ENCODE peak calls at places on chromosomes 2 and 18, in eight cellular contexts. One of them, this sample, is unnamed.

GRCh38 chr18:28823506-28824182 is 646.7 kb upstream of the CDH2 start:
- DNase-seq in HCT116: no peak
- DNase-seq in right lobe of liver: no peak
- DNase-seq in GM12878: no peak
- DNase-seq in stomach: no peak
- DNase-seq in heart left ventricle: no peak
- DNase-seq in PC-3: peak; percentile 57
- DNase-seq in HepG2: no peak
- DNase-seq in this sample: no peak

GRCh38 chr2:45259144-45259543 is 249.9 kb upstream of the SIX2 start:
- DNase-seq in HCT116: no peak
- DNase-seq in right lobe of liver: no peak
- DNase-seq in GM12878: no peak
- DNase-seq in stomach: peak; percentile 40
- DNase-seq in heart left ventricle: no peak
- DNase-seq in PC-3: peak; percentile 87
- DNase-seq in HepG2: peak; percentile 37
- DNase-seq in this sample: no peak

GRCh38 chr2:9318461-9319337 is 104.6 kb downstream of the ITGB1BP1 start:
- DNase-seq in HCT116: no peak
- DNase-seq in right lobe of liver: peak; percentile 57
- DNase-seq in GM12878: no peak
- DNase-seq in stomach: peak; percentile 76
- DNase-seq in heart left ventricle: peak; percentile 85
- DNase-seq in PC-3: no peak
- DNase-seq in HepG2: no peak
- DNase-seq in this sample: peak; percentile 86

GRCh38 chr2:174325932-174326879 is 8.5 kb upstream of the SP9 start:
- DNase-seq in HCT116: no peak
- DNase-seq in right lobe of liver: no peak
- DNase-seq in GM12878: no peak
- DNase-seq in stomach: no peak
- DNase-seq in heart left ventricle: no peak
- DNase-seq in PC-3: no peak
- DNase-seq in HepG2: no peak
- DNase-seq in this sample: no peak

GRCh38 chr2:241473399-241473798 is 35.0 kb downstream of the STK25 start:
- DNase-seq in HCT116: no peak
- DNase-seq in right lobe of liver: no peak
- DNase-seq in GM12878: no peak
- DNase-seq in stomach: no peak
- DNase-seq in heart left ventricle: no peak
- DNase-seq in PC-3: no peak
- DNase-seq in HepG2: no peak
- DNase-seq in this sample: no peak

GRCh38 chr2:111685342-111685741 is 198.7 kb downstream of the ANAPC1 start:
- DNase-seq in HCT116: no peak
- DNase-seq in right lobe of liver: no peak
- DNase-seq in GM12878: no peak
- DNase-seq in stomach: no peak
- DNase-seq in heart left ventricle: no peak
- DNase-seq in PC-3: no peak
- DNase-seq in HepG2: no peak
- DNase-seq in this sample: no peak

GRCh38 chr2:140401056-140401455 is 1620.9 kb upstream of the NXPH2 start:
- DNase-seq in HCT116: no peak
- DNase-seq in right lobe of liver: no peak
- DNase-seq in GM12878: no peak
- DNase-seq in stomach: no peak
- DNase-seq in heart left ventricle: no peak
- DNase-seq in PC-3: no peak
- DNase-seq in HepG2: no peak
- DNase-seq in this sample: no peak

GRCh38 chr18:22102948-22103663 is 66.3 kb upstream of the GATA6 start:
- DNase-seq in HCT116: no peak
- DNase-seq in right lobe of liver: no peak
- DNase-seq in GM12878: no peak
- DNase-seq in stomach: no peak
- DNase-seq in heart left ventricle: no peak
- DNase-seq in PC-3: no peak
- DNase-seq in HepG2: no peak
- DNase-seq in this sample: no peak

GRCh38 chr2:75986617-75987016 is 275.9 kb upstream of the GCFC2 start:
- DNase-seq in HCT116: no peak
- DNase-seq in right lobe of liver: no peak
- DNase-seq in GM12878: no peak
- DNase-seq in stomach: no peak
- DNase-seq in heart left ventricle: no peak
- DNase-seq in PC-3: no peak
- DNase-seq in HepG2: no peak
- DNase-seq in this sample: no peak

GRCh38 chr18:79912409-79912991 is 39.0 kb downstream of the SLC66A2 start:
- DNase-seq in HCT116: no peak
- DNase-seq in right lobe of liver: peak; percentile 34
- DNase-seq in GM12878: no peak
- DNase-seq in stomach: no peak
- DNase-seq in heart left ventricle: no peak
- DNase-seq in PC-3: no peak
- DNase-seq in HepG2: no peak
- DNase-seq in this sample: no peak

GRCh38 chr2:33099989-33100388 is 153.2 kb downstream of the LTBP1 start:
- DNase-seq in HCT116: no peak
- DNase-seq in right lobe of liver: no peak
- DNase-seq in GM12878: no peak
- DNase-seq in stomach: no peak
- DNase-seq in heart left ventricle: no peak
- DNase-seq in PC-3: no peak
- DNase-seq in HepG2: no peak
- DNase-seq in this sample: no peak

GRCh38 chr18:2979027-2979570 is 33.8 kb downstream of the LPIN2 start:
- DNase-seq in HCT116: no peak
- DNase-seq in right lobe of liver: no peak
- DNase-seq in GM12878: no peak
- DNase-seq in stomach: no peak
- DNase-seq in heart left ventricle: no peak
- DNase-seq in PC-3: no peak
- DNase-seq in HepG2: no peak
- DNase-seq in this sample: no peak

GRCh38 chr2:120587997-120588336 is 147.7 kb upstream of the GLI2 start:
- DNase-seq in HCT116: no peak
- DNase-seq in right lobe of liver: no peak
- DNase-seq in GM12878: no peak
- DNase-seq in stomach: no peak
- DNase-seq in heart left ventricle: no peak
- DNase-seq in PC-3: no peak
- DNase-seq in HepG2: no peak
- DNase-seq in this sample: no peak

GRCh38 chr2:196544906-196545433 is 94.5 kb upstream of the CCDC150 start:
- DNase-seq in HCT116: no peak
- DNase-seq in right lobe of liver: no peak
- DNase-seq in GM12878: no peak
- DNase-seq in stomach: no peak
- DNase-seq in heart left ventricle: no peak
- DNase-seq in PC-3: no peak
- DNase-seq in HepG2: no peak
- DNase-seq in this sample: no peak

GRCh38 chr2:28137221-28137620 is 246.7 kb downstream of the BABAM2 start:
- DNase-seq in HCT116: no peak
- DNase-seq in right lobe of liver: no peak
- DNase-seq in GM12878: no peak
- DNase-seq in stomach: no peak
- DNase-seq in heart left ventricle: peak; percentile 49
- DNase-seq in PC-3: peak; percentile 83
- DNase-seq in HepG2: no peak
- DNase-seq in this sample: no peak

GRCh38 chr2:240207661-240208060 is 67.2 kb upstream of the OTOS start:
- DNase-seq in HCT116: no peak
- DNase-seq in right lobe of liver: no peak
- DNase-seq in GM12878: no peak
- DNase-seq in stomach: no peak
- DNase-seq in heart left ventricle: no peak
- DNase-seq in PC-3: no peak
- DNase-seq in HepG2: no peak
- DNase-seq in this sample: no peak

GRCh38 chr2:184555352-184555751 is 43.0 kb upstream of the ZNF804A start:
- DNase-seq in HCT116: no peak
- DNase-seq in right lobe of liver: no peak
- DNase-seq in GM12878: no peak
- DNase-seq in stomach: no peak
- DNase-seq in heart left ventricle: no peak
- DNase-seq in PC-3: peak; percentile 87
- DNase-seq in HepG2: no peak
- DNase-seq in this sample: no peak

GRCh38 chr2:1777792-1778191 is 33.5 kb upstream of the PXDN start:
- DNase-seq in HCT116: no peak
- DNase-seq in right lobe of liver: no peak
- DNase-seq in GM12878: no peak
- DNase-seq in stomach: peak; percentile 4
- DNase-seq in heart left ventricle: no peak
- DNase-seq in PC-3: no peak
- DNase-seq in HepG2: no peak
- DNase-seq in this sample: no peak

GRCh38 chr2:24075259-24075658 is 867 bp downstream of the SF3B6 start:
- DNase-seq in HCT116: no peak
- DNase-seq in right lobe of liver: no peak
- DNase-seq in GM12878: no peak
- DNase-seq in stomach: no peak
- DNase-seq in heart left ventricle: no peak
- DNase-seq in PC-3: no peak
- DNase-seq in HepG2: no peak
- DNase-seq in this sample: no peak

GRCh38 chr18:7735606-7736175 is 168.6 kb downstream of the PTPRM start:
- DNase-seq in HCT116: no peak
- DNase-seq in right lobe of liver: no peak
- DNase-seq in GM12878: no peak
- DNase-seq in stomach: no peak
- DNase-seq in heart left ventricle: no peak
- DNase-seq in PC-3: no peak
- DNase-seq in HepG2: no peak
- DNase-seq in this sample: no peak
- TF ChIP-seq CTCF in HCT116: no peak
- TF ChIP-seq CTCF in right lobe of liver: no peak
- TF ChIP-seq CTCF in GM12878: no peak
- TF ChIP-seq CTCF in stomach: no peak
- TF ChIP-seq CTCF in heart left ventricle: no peak
- TF ChIP-seq CTCF in PC-3: no peak
- TF ChIP-seq CTCF in HepG2: no peak
- TF ChIP-seq CTCF in this sample: no peak

GRCh38 chr2:25295654-25296053 is 46.1 kb downstream of the DNMT3A start:
- DNase-seq in HCT116: no peak
- DNase-seq in right lobe of liver: no peak
- DNase-seq in GM12878: no peak
- DNase-seq in stomach: no peak
- DNase-seq in heart left ventricle: no peak
- DNase-seq in PC-3: no peak
- DNase-seq in HepG2: no peak
- DNase-seq in this sample: no peak

GRCh38 chr2:25294573-25295462 is 46.9 kb downstream of the DNMT3A start:
- DNase-seq in HCT116: peak; percentile 12
- DNase-seq in right lobe of liver: peak; percentile 72
- DNase-seq in GM12878: no peak
- DNase-seq in stomach: peak; percentile 80
- DNase-seq in heart left ventricle: peak; percentile 88
- DNase-seq in PC-3: peak; percentile 51
- DNase-seq in HepG2: no peak
- DNase-seq in this sample: peak; percentile 88

GRCh38 chr2:25293145-25293544 is 48.6 kb downstream of the DNMT3A start:
- DNase-seq in HCT116: no peak
- DNase-seq in right lobe of liver: no peak
- DNase-seq in GM12878: no peak
- DNase-seq in stomach: no peak
- DNase-seq in heart left ventricle: no peak
- DNase-seq in PC-3: no peak
- DNase-seq in HepG2: no peak
- DNase-seq in this sample: no peak

GRCh38 chr2:25292408-25292807 is 49.3 kb downstream of the DNMT3A start:
- DNase-seq in HCT116: no peak
- DNase-seq in right lobe of liver: no peak
- DNase-seq in GM12878: no peak
- DNase-seq in stomach: no peak
- DNase-seq in heart left ventricle: no peak
- DNase-seq in PC-3: no peak
- DNase-seq in HepG2: no peak
- DNase-seq in this sample: no peak

DNA sequence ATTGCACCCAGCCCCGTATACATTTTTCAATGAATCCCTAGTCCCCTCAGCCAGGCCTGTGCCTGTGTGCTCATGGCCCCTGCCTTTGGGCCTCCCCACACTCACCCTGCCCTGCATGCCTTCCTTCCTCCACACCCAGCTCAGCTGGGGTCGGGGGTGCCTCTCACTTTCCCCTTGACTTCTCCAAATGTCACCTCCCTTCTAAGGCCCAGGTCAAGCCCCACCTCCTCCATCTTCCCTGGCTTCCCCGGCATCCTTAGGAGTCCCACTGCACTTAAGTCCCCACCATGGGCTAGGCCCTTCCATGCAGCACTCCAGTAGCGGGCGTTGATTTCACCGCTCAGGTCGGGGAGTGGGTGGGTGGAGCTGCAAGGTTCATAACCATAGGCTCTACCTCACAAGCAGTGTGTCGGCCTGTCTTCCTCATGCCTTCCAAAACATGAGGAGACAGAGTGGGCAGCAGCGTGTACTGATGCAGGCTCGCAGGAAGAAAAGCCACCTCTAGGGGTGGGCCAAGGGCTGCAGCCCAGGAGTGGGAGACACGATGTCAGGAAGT is 47.7 kb downstream of the DNMT3A start:
- DNase-seq in HCT116: no peak
- DNase-seq in right lobe of liver: no peak
- DNase-seq in GM12878: no peak
- DNase-seq in stomach: no peak
- DNase-seq in heart left ventricle: no peak
- DNase-seq in PC-3: no peak
- DNase-seq in HepG2: no peak
- DNase-seq in this sample: no peak
- H3K4me1 ChIP-seq in HCT116: peaks cover 17% of the 10 kb centered on the region
- H3K4me1 ChIP-seq in right lobe of liver: peaks cover 6% of the 10 kb centered on the region
- H3K4me1 ChIP-seq in GM12878: peaks cover 35% of the 10 kb centered on the region
- H3K4me1 ChIP-seq in stomach: peaks cover 68% of the 10 kb centered on the region
- H3K4me1 ChIP-seq in heart left ventricle: peaks cover 32% of the 10 kb centered on the region
- H3K4me1 ChIP-seq in PC-3: peaks cover 8% of the 10 kb centered on the region
- H3K4me1 ChIP-seq in HepG2: peaks cover 5% of the 10 kb centered on the region
- H3K4me1 ChIP-seq in this sample: peaks cover 71% of the 10 kb centered on the region

GRCh38 chr2:88067189-88067588 is 436 bp upstream of the SMYD1 start:
- DNase-seq in HCT116: no peak
- DNase-seq in right lobe of liver: no peak
- DNase-seq in GM12878: no peak
- DNase-seq in stomach: no peak
- DNase-seq in heart left ventricle: peak; percentile 61
- DNase-seq in PC-3: no peak
- DNase-seq in HepG2: no peak
- DNase-seq in this sample: peak; percentile 58
- H3K27ac ChIP-seq in HCT116: no peak overlapping the region
- H3K27ac ChIP-seq in right lobe of liver: no peak overlapping the region
- H3K27ac ChIP-seq in GM12878: no peak overlapping the region
- H3K27ac ChIP-seq in stomach: no peak overlapping the region
- H3K27ac ChIP-seq in heart left ventricle: peak overlapping the region; percentile 87
- H3K27ac ChIP-seq in PC-3: no peak overlapping the region
- H3K27ac ChIP-seq in HepG2: no peak overlapping the region
- H3K27ac ChIP-seq in this sample: peak overlapping the region; percentile 87

GRCh38 chr2:35871672-35872071 is 483.9 kb upstream of the CRIM1 start:
- DNase-seq in HCT116: peak; percentile 1
- DNase-seq in right lobe of liver: no peak
- DNase-seq in GM12878: no peak
- DNase-seq in stomach: no peak
- DNase-seq in heart left ventricle: no peak
- DNase-seq in PC-3: peak; percentile 61
- DNase-seq in HepG2: peak; percentile 15
- DNase-seq in this sample: no peak

GRCh38 chr2:35873921-35874320 is 481.7 kb upstream of the CRIM1 start:
- DNase-seq in HCT116: no peak
- DNase-seq in right lobe of liver: no peak
- DNase-seq in GM12878: no peak
- DNase-seq in stomach: no peak
- DNase-seq in heart left ventricle: no peak
- DNase-seq in PC-3: peak; percentile 12
- DNase-seq in HepG2: peak; percentile 6
- DNase-seq in this sample: no peak
- TF ChIP-seq CTCF in HCT116: no peak
- TF ChIP-seq CTCF in right lobe of liver: no peak
- TF ChIP-seq CTCF in GM12878: no peak
- TF ChIP-seq CTCF in stomach: no peak
- TF ChIP-seq CTCF in heart left ventricle: no peak
- TF ChIP-seq CTCF in PC-3: peak; percentile 36
- TF ChIP-seq CTCF in HepG2: peak; percentile 20
- TF ChIP-seq CTCF in this sample: no peak